ENCODE peak calls at places on chromosomes 11 and 22, in four cellular contexts. U, D, H and F are unnamed samples.

GRCh38 chr11:102421262-102421661 is 31.3 kb downstream of the TMEM123 start:
- DNase-seq in U (no peak), D (no peak), H (no peak), F (no peak)

GRCh38 chr11:24716403-24716802 is 219.6 kb downstream of the LUZP2 start:
- DNase-seq in H (no peak), D (no peak), U (no peak), F (no peak)

GRCh38 chr22:50217543-50218152 is 16.8 kb downstream of the SELENOO start:
- DNase-seq in H (no peak), U (no peak), D (no peak), F (no peak)

GRCh38 chr11:45997599-45997998 is 75.1 kb downstream of the LARGE2 start:
- DNase-seq in D (no peak), H (no peak), U (no peak), F (no peak)

GRCh38 chr11:70758206-70758605 is 359.9 kb downstream of the CTTN start:
- DNase-seq in H (no peak), D (no peak), U (no peak), F (no peak)

GRCh38 chr11:16148301-16148787 is 208.0 kb downstream of the SOX6 start:
- DNase-seq in D (no peak), U (peak), H (no peak), F (no peak)

GRCh38 chr22:50620861-50621490 is 7.0 kb downstream of the ARSA start:
- DNase-seq in U (no peak), D (no peak), H (peak), F (no peak)

GRCh38 chr11:126700773-126701554 is 299.6 kb downstream of the KIRREL3 start:
- DNase-seq in U (no peak), D (no peak), H (peak), F (no peak)

GRCh38 chr22:26122920-26123468 is 46.3 kb upstream of the SEZ6L start:
- DNase-seq in H (no peak), D (no peak), U (no peak), F (no peak)

GRCh38 chr22:19902245-19902699 is 39.3 kb upstream of the COMT start:
- DNase-seq in D (no peak), H (no peak), U (no peak), F (no peak)

GRCh38 chr22:28741200-28741757 is 341 bp downstream of the CHEK2 start:
- DNase-seq in U (no peak), D (no peak), H (no peak), F (no peak)

GRCh38 chr11:6251120-6251733 is 8.4 kb upstream of the CCKBR start:
- DNase-seq in U (peak), D (peak), H (peak), F (peak)

GRCh38 chr11:21622995-21623394 is 569.9 kb upstream of the ANO5 start:
- DNase-seq in U (no peak), D (no peak), H (no peak), F (no peak)

GRCh38 chr11:126443120-126443519 is 87.6 kb downstream of the ST3GAL4 start:
- DNase-seq in H (no peak), U (no peak), D (no peak), F (no peak)

GRCh38 chr11:78265326-78265725 is 76.6 kb downstream of the USP35 start:
- DNase-seq in H (no peak), D (no peak), U (no peak), F (no peak)

GRCh38 chr11:2517016-2517385 is 72.2 kb downstream of the KCNQ1 start:
- DNase-seq in U (no peak), H (no peak), D (peak), F (peak)

GRCh38 chr11:118081241-118081958 is 4.5 kb downstream of the TMPRSS4 start:
- DNase-seq in D (no peak), U (no peak), H (no peak), F (no peak)

GRCh38 chr22:40289991-40290459 is 56.3 kb upstream of the ADSL start:
- DNase-seq in H (peak), U (no peak), D (no peak), F (no peak)

GRCh38 chr11:122619757-122620156 is 35.8 kb upstream of the UBASH3B start:
- DNase-seq in D (no peak), U (no peak), H (no peak), F (no peak)

GRCh38 chr11:73372371-73372993 is 3.7 kb upstream of the RELT start:
- DNase-seq in H (peak), D (no peak), U (no peak), F (no peak)

GRCh38 chr11:119108151-119108856 is 1.2 kb downstream of the C2CD2L start:
- DNase-seq in H (peak), D (no peak), U (peak), F (no peak)

GRCh38 chr22:16562711-16563554 is 29.7 kb downstream of the CCT8L2 start:
- DNase-seq in D (no peak), U (no peak), H (no peak), F (no peak)

GRCh38 chr11:64856382-64857227 is 12.2 kb upstream of the CDC42BPG start:
- DNase-seq in H (peak), U (peak), D (no peak), F (peak)

GRCh38 chr11:86798988-86799387 is 1.4 kb upstream of the PRSS23 start:
- DNase-seq in H (no peak), U (peak), D (no peak), F (peak)

GRCh38 chr11:119696378-119697157 is 32.4 kb downstream of the NECTIN1 start:
- DNase-seq in D (no peak), H (peak), U (no peak), F (no peak)

GRCh38 chr22:17562906-17563870 is at the start of gene SLC25A18:
- DNase-seq in H (no peak), D (peak), U (peak), F (peak)

GRCh38 chr11:70578371-70578770 is 180.0 kb downstream of the CTTN start:
- DNase-seq in D (no peak), H (no peak), U (no peak), F (no peak)

GRCh38 chr11:83464181-83464580 is 178.0 kb upstream of the CCDC90B start:
- DNase-seq in H (no peak), D (no peak), U (no peak), F (no peak)

GRCh38 chr11:8719260-8720190 is 36.9 kb downstream of the RPL27A start:
- DNase-seq in H (no peak), U (peak), D (peak), F (peak)

GRCh38 chr11:132631956-132632355 is 900.3 kb downstream of the OPCML start:
- DNase-seq in H (no peak), U (no peak), D (no peak), F (no peak)

GRCh38 chr11:75063732-75064314 is 32.9 kb downstream of the OR2AT4 start:
- DNase-seq in D (no peak), U (no peak), H (no peak), F (no peak)

GRCh38 chr11:2393111-2393868 is 7.3 kb upstream of the TSSC4 start:
- DNase-seq in D (no peak), H (peak), U (no peak), F (no peak)

GRCh38 chr11:133541331-133542095 is 9.2 kb upstream of the OPCML start:
- DNase-seq in D (no peak), H (no peak), U (no peak), F (no peak)

GRCh38 chr11:75339685-75340409 is 11.6 kb downstream of the ARRB1 start:
- DNase-seq in D (peak), H (no peak), U (no peak), F (no peak)

GRCh38 chr22:27218012-27218483 is 560.7 kb downstream of the MIAT start:
- DNase-seq in H (no peak), D (no peak), U (no peak), F (no peak)

GRCh38 chr11:79906189-79906588 is 465.4 kb upstream of the TENM4 start:
- DNase-seq in U (no peak), H (no peak), D (no peak), F (no peak)

GRCh38 chr11:103961010-103961409 is 75.4 kb upstream of the DDI1 start:
- DNase-seq in U (peak), D (no peak), H (no peak), F (no peak)

GRCh38 chr11:67082071-67082791 is 25.6 kb downstream of the RHOD start:
- DNase-seq in D (no peak), H (peak), U (peak), F (no peak)
- H3K4me3 ChIP-seq in D (peak), H (no peak), U (no peak), F (no peak)

GRCh38 chr11:22734628-22735345 is 68.4 kb downstream of the GAS2 start:
- DNase-seq in U (peak), D (no peak), H (no peak), F (no peak)

GRCh38 chr11:22730319-22730718 is 63.9 kb downstream of the GAS2 start:
- DNase-seq in H (peak), D (no peak), U (peak), F (no peak)

GRCh38 chr11:22733849-22734248 is 67.4 kb downstream of the GAS2 start:
- DNase-seq in H (no peak), D (no peak), U (no peak), F (no peak)

GRCh38 chr11:22733433-22733832 is 67.0 kb downstream of the GAS2 start:
- DNase-seq in H (no peak), U (no peak), D (no peak), F (no peak)

DNA sequence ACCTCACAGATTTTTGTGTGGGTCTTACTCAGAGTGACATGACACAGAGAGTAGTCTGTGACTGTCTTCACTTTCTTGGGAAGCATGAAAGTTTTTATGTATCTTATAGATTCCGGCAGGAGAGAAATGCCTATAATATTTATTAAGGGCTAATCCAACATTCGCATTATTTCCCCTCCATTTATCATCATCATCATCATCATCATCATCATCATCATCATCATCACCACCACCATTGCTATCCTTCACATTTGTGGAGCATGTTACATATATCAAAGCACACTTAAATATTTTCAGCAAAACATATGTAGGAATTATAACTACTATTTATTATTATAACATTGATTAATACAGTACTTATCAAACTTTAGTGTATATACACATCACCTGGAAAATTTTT is 66.2 kb downstream of the GAS2 start:
- DNase-seq in D (no peak), H (no peak), U (no peak), F (no peak)
- H3K4me3 ChIP-seq in D (no peak), H (no peak), U (no peak), F (no peak)

DNA sequence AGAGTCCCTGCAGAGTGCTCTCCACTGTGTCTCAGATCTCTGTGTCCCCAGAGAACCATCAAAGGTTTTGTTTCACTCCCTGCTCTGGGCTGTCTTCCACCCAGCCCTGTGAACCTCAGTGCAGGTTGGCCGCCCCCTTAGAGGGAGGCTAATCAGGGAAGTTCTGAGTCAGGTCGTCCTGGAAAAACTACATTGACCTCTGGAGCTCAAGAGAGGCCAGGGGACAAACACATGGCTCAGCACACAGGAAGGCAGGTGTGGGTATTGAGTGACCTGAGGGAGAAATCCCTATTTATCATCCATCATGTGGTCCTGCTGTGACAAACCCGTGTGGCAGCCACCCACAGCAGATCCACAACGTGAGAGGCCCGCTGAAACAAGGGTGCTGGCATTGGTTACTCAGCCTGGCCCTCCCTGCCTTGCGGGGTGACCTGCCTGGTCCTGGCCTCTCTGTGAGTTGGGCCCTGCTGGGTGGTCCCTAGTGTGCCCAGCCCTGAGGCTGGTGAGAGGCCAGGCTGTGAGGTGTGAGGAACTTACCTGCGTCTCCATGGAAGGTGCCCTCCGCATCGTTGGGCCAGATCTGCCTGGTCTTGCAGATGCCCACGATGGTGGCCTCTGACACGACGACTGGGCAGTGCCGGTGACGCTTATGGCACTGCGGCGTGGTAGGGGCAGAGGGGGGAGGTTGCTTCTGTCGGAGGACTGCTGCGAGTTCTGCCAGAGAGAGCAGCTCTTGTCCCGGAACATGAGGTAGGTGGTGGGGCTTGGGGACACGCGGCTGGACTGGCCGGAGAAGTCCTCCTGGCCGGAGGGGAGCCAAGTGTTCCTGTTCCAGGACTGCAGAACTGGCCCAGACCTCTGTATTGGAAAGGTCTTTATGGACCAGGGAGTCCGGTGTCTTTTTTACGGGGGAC is 671 bp upstream of the BCR start:
- DNase-seq in D (peak), H (peak), U (no peak), F (peak)
- H3K4me3 ChIP-seq in D (peak), H (peak), U (peak), F (peak)

GRCh38 chr22:36253523-36254490 is 874 bp downstream of the APOL1 start:
- DNase-seq in U (peak), H (no peak), D (no peak), F (no peak)

GRCh38 chr22:36256474-36256873 is 3.5 kb downstream of the APOL1 start:
- DNase-seq in U (no peak), D (no peak), H (no peak), F (no peak)

GRCh38 chr22:36257308-36257707 is 4.4 kb downstream of the APOL1 start:
- DNase-seq in H (no peak), U (no peak), D (no peak), F (no peak)

GRCh38 chr22:36249160-36249559 is 3.8 kb upstream of the APOL1 start:
- DNase-seq in U (no peak), D (no peak), H (no peak), F (no peak)

DNA sequence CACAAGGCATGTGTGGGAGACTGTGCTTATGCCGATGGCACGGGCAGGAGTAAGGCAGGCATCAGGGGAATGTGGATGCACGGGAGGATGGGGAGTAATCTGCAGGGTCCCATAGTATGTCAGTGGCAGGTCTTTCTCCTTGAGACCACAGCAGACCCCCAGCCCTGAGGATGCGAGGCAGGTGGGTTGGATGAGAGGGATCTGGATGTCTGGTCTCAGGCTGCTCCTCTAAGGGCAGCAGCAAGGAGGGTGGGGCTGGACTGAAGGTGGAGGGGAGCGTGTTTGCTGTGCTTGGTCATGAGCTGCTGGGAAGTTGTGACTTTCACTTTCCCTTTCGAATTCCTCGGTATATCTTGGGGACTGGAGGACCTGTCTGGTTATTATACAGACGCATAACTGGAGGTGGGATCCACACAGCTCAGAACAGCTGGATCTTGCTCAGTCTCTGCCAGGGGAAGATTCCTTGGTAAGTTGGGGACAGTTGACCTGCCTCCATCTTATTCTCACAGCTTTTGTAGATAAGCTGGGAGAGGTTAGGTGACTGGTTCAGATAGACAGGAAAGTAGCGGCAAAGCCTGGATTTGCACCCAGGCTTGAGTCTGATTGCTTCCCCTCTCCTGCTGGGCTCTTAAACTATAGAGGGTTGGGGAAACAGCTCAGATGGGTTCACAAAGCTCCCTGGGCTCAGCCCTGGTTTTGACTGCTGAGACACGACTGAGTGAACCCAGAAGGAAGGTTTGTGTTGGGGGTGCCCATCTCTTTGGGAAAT is at the start of gene APOL1:
- DNase-seq in D (peak), U (peak), H (peak), F (peak)
- H3K4me3 ChIP-seq in D (peak), U (peak), H (peak), F (peak)

DNA sequence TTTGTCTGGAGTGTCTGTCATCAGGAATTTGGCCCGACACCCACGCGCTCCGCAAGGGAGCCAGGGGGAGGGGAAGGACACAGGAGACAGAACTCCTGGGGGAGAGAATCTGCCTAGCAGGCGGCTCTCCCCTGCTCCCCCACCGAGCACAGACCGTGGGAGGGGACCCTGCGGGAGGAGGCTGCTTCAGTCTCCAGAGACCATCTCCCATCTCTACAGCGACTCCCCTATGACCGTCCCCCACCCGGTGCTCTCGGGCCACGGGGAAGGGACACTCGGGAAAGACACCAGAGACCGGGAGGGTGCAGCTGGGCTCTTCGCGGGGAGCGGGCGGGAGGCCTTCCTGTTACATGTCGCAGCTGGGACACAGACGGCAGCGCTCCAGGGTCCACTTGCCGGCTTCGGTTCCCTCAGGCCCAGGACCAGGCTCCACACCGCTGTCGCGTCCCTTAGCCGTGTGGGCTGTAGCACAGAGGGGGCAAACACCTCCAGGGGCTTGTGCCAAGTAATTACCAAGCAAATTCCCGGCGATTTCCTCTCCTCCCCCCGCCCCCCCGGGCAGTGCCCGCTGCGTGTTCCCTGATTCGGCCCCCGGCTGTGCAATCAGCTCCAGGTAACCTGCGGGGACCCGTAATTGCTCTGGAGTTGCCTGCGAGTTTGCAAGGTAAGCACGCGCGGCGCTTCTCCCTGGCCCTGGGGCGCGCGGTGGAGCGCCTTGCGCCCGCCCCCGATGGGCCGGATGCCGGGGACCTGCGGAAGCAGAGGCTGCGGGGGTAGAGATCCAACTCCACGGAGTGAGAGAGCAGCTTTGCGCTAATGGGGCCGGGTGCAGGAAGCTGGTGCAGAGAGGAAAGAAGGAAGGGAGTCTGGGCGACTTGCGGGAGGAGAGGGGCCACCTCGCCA is 155.1 kb upstream of the CADM1 start:
- DNase-seq in D (peak), U (no peak), H (peak), F (no peak)
- H3K4me3 ChIP-seq in D (peak), U (no peak), H (no peak), F (no peak)

DNA sequence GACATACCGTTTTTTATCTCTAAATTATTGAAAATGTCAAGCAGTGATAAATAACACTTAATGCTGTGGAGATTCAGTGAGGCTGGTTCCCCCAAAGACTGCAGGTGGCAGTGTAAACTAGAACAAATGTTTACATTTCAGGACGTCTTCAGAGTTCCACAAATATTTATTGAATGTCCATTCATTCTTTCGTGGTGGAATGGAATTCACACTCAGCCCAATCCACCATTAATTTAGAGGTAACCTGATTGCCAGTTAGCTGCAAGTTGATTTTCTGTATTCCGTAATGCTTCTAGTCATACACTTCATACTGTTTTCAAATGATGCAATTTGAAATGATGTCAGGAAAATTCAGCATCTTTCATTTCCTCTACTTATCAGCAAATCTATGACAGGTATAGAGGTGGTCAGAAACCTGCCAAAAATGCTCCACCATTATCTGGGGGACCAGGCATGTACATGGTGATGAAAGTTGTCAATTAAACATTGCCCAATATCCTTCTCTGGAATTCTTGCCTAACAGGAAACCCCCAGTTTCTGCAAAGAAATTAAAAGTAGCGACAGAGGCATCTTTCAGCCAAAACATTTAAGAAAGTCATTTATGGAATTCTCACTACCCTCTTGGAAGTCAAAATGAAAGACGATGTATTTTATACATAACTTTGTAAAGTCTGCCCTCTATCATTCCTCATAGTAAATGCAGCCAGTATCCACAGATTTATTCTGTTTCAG is 94.3 kb upstream of the BMAL1 start:
- DNase-seq in U (peak), D (no peak), H (peak), F (no peak)
- H3K4me3 ChIP-seq in U (peak), D (peak), H (no peak), F (no peak)